ENCODE peak calls at places on chromosomes 4 and X, in seven cellular contexts. H is Panc1, K is choroid plexus epithelial cell, P is lower lobe of right lung, A is lower leg skin, V is cardiac muscle cell, X is BJ. S is an unnamed sample.

GRCh38 chr4:37717575-37717974 is 31.4 kb upstream of the RELL1 start:
- DNase-seq in K (peak), V (peak), P (no peak), H (no peak), X (no peak), A (no peak), S (peak)

GRCh38 chr4:151344948-151345347 is 19.5 kb upstream of the SH3D19 start:
- DNase-seq in P (no peak), A (no peak), V (no peak), X (no peak), H (no peak), K (no peak), S (no peak)

GRCh38 chrX:39857780-39858179 is 240.0 kb downstream of the BCOR start:
- DNase-seq in H (no peak), P (no peak), V (no peak), A (no peak), K (no peak), X (no peak), S (no peak)

GRCh38 chrX:10769165-10769564 is 148.8 kb upstream of the MID1 start:
- DNase-seq in X (no peak), H (no peak), K (peak), A (no peak), V (peak), P (no peak), S (peak)

GRCh38 chr4:118918388-118918787 is 29.7 kb downstream of the SYNPO2 start:
- DNase-seq in A (no peak), X (peak), P (no peak), V (peak), H (no peak), K (peak), S (peak)

GRCh38 chr4:108072300-108072699 is 82.6 kb downstream of the HADH start:
- DNase-seq in X (no peak), H (no peak), A (no peak), P (no peak), K (no peak), V (no peak), S (no peak)

GRCh38 chrX:39196192-39197102 is 395.2 kb downstream of the MID1IP1 start:
- DNase-seq in H (no peak), X (no peak), K (peak), V (peak), A (no peak), P (no peak), S (peak)

GRCh38 chrX:108270280-108270679 is 167.9 kb downstream of the COL4A6 start:
- DNase-seq in K (peak), V (no peak), X (no peak), A (no peak), H (no peak), P (no peak), S (no peak)

GRCh38 chrX:153334654-153335295 is 822 bp downstream of the ZNF275 start:
- DNase-seq in H (no peak), X (no peak), K (no peak), P (no peak), A (peak), V (no peak), S (no peak)

GRCh38 chr4:16830081-16830480 is 68.4 kb downstream of the LDB2 start:
- DNase-seq in P (no peak), K (no peak), A (no peak), H (no peak), V (no peak), X (no peak), S (no peak)

GRCh38 chr4:7539659-7540058 is 104.9 kb upstream of the PSAPL1 start:
- DNase-seq in A (no peak), H (no peak), X (no peak), V (no peak), K (peak), P (no peak), S (no peak)

GRCh38 chr4:81754169-81754568 is 282.5 kb upstream of the RASGEF1B start:
- DNase-seq in X (no peak), K (no peak), P (no peak), A (no peak), H (no peak), V (peak), S (no peak)

GRCh38 chr4:132056466-132056865 is 1092.6 kb upstream of the PCDH10 start:
- DNase-seq in V (peak), P (no peak), K (peak), H (no peak), X (no peak), A (no peak), S (no peak)

GRCh38 chrX:19629541-19629940 is 114.2 kb upstream of the MAP3K15 start:
- DNase-seq in H (no peak), K (no peak), X (no peak), A (no peak), V (no peak), P (no peak), S (no peak)

GRCh38 chr4:154606728-154607723 is 5.4 kb downstream of the FGG start:
- DNase-seq in X (no peak), V (no peak), H (no peak), P (no peak), K (no peak), A (no peak), S (no peak)

GRCh38 chrX:12307961-12308360 is 169.7 kb downstream of the FRMPD4 start:
- DNase-seq in V (no peak), X (no peak), A (no peak), K (no peak), H (no peak), P (no peak), S (no peak)

GRCh38 chr4:177964061-177964460 is 521.8 kb upstream of the AGA start:
- DNase-seq in H (no peak), A (no peak), P (no peak), V (no peak), K (no peak), X (no peak), S (peak)

GRCh38 chr4:73021634-73022033 is 47.9 kb downstream of the COX18 start:
- DNase-seq in V (peak), K (peak), X (no peak), A (no peak), P (no peak), H (peak), S (peak)

GRCh38 chr4:5773271-5773555 is 62.2 kb downstream of the EVC start:
- DNase-seq in A (peak), P (no peak), X (peak), K (peak), H (no peak), V (no peak), S (peak)

GRCh38 chrX:70635669-70636068 is 191.0 kb downstream of the DLG3 start:
- DNase-seq in H (no peak), P (no peak), V (no peak), X (no peak), A (no peak), K (no peak), S (no peak)

GRCh38 chr4:36046026-36046425 is 198.3 kb downstream of the ARAP2 start:
- DNase-seq in P (no peak), A (no peak), K (no peak), H (no peak), X (no peak), V (no peak), S (no peak)
- H3K4me3 ChIP-seq in P (no peak), A (no peak), K (no peak), H (no peak), X (no peak), V (no peak), S (no peak)

GRCh38 chrX:63922221-63922620 is 137.2 kb upstream of the ARHGEF9 start:
- DNase-seq in H (no peak), P (no peak), V (no peak), X (peak), K (peak), A (no peak), S (peak)

GRCh38 chrX:63917296-63917695 is 132.3 kb upstream of the ARHGEF9 start:
- DNase-seq in A (no peak), K (no peak), P (no peak), V (no peak), X (peak), H (no peak), S (no peak)

GRCh38 chrX:63920875-63921274 is 135.9 kb upstream of the ARHGEF9 start:
- DNase-seq in A (no peak), H (no peak), V (no peak), P (no peak), X (no peak), K (no peak), S (no peak)

GRCh38 chrX:63918611-63919010 is 133.6 kb upstream of the ARHGEF9 start:
- DNase-seq in H (no peak), P (no peak), X (no peak), A (no peak), V (no peak), K (peak), S (peak)

DNA sequence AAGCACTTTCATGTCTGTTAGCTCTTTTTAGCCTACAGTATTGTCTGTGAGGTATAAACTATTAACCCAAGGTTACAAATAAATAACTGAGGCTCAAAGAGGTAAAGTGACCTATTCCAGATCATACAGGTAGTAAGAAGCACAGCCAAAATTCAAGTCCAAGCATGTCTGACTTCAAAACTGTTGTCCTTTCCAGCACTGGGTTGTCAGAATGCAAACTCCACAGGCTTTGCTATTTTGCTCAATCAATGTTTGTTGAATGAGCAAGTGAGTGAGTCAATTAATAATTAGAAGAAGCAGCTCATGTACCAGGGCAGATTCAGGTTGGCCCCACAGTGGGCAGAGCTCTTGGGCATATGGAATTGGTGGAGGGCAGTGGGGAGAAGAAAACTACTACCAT is 134.1 kb upstream of the ARHGEF9 start:
- DNase-seq in X (no peak), V (no peak), P (no peak), K (no peak), H (no peak), A (no peak), S (no peak)
- TF ChIP-seq CTCF in X (no peak), V (no peak), P (no peak), K (no peak), H (no peak), A (no peak), S (no peak)

DNA sequence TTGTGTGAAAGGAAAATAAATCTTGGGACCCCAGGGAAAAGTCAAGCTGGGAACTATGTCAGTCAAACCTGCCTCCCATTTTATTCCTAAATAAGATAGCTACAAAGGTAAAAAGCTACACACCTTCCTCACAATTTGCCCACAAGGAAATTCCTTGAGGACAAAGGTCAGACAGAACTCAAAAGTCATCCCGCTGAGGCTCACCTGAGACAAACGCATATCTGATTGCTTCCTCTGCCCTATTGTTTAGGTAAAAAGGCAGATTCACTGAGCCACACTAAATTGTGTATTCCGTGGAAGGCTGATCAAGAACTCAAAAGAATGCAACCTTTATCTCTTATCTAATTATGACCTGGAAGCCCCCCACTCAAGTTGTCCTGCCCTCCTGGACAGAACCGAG is 58.7 kb upstream of the MAML3 start:
- DNase-seq in H (no peak), A (no peak), K (no peak), P (no peak), V (no peak), X (no peak), S (no peak)
- H3K4me3 ChIP-seq in H (no peak), A (no peak), K (no peak), P (no peak), V (no peak), X (no peak), S (no peak)

GRCh38 chr4:124044867-124045266 is 648.3 kb downstream of the SPRY1 start:
- DNase-seq in A (no peak), P (no peak), V (no peak), X (no peak), H (no peak), K (no peak), S (no peak)
- TF ChIP-seq CTCF in A (no peak), P (no peak), V (no peak), X (no peak), H (no peak), K (no peak), S (no peak)

GRCh38 chr4:14867847-14868246 is 134.4 kb upstream of the CPEB2 start:
- DNase-seq in K (no peak), X (no peak), A (no peak), V (no peak), H (no peak), P (no peak), S (no peak)

GRCh38 chr4:14865804-14866203 is 136.5 kb upstream of the CPEB2 start:
- DNase-seq in K (peak), A (no peak), P (no peak), X (no peak), V (peak), H (no peak), S (no peak)

GRCh38 chr4:14871676-14872430 is 130.4 kb upstream of the CPEB2 start:
- DNase-seq in V (no peak), P (peak), A (no peak), X (no peak), K (no peak), H (no peak), S (peak)

GRCh38 chr4:14864967-14865366 is 137.3 kb upstream of the CPEB2 start:
- DNase-seq in P (no peak), A (no peak), H (no peak), K (no peak), X (no peak), V (no peak), S (no peak)

GRCh38 chr4:14868426-14868825 is 133.9 kb upstream of the CPEB2 start:
- DNase-seq in A (no peak), H (no peak), K (no peak), X (no peak), P (no peak), V (no peak), S (no peak)
- H3K4me3 ChIP-seq in A (no peak), H (no peak), K (no peak), X (no peak), P (no peak), V (no peak), S (no peak)

S was measured in fibroblast of mammary gland.